ENCODE peak calls at places on chromosomes 2 and 18, in eight cellular contexts. P is NCI-H446, J is GM03348, Z is EL, I is GM10248, U is choroid plexus epithelial cell, H is HS-5, Q is HTR-8/SVneo. L is an unnamed sample.

GRCh38 chr2:61460168-61460567 is 10.7 kb downstream of the USP34 start:
- DNase-seq in J (peak; percentile 68), Z (peak; percentile 79), I (no peak), Q (peak; percentile 34), U (peak; percentile 79), H (peak; percentile 53), P (no peak), L (peak; percentile 79)

GRCh38 chr2:6648656-6649247 is 217.0 kb downstream of the CMPK2 start:
- DNase-seq in U (no peak), Q (no peak), Z (no peak), I (no peak), H (no peak), J (no peak), P (peak; percentile 11), L (no peak)

GRCh38 chr2:38109732-38110181 is 33.8 kb upstream of the CYP1B1 start:
- DNase-seq in I (no peak), P (no peak), Q (no peak), U (no peak), H (no peak), Z (no peak), J (no peak), L (no peak)

GRCh38 chr2:200787351-200788128 is 24.2 kb upstream of the BZW1 start:
- DNase-seq in J (peak; percentile 59), U (peak; percentile 97), Q (peak; percentile 58), Z (peak; percentile 93), I (no peak), P (no peak), H (peak; percentile 91), L (no peak)

GRCh38 chr2:10798783-10799182 is 13.8 kb downstream of the PDIA6 start:
- DNase-seq in Q (no peak), Z (no peak), U (no peak), I (no peak), P (no peak), J (no peak), H (no peak), L (peak; percentile 62)

GRCh38 chr2:238974510-238975166 is 126.8 kb downstream of the TWIST2 start:
- DNase-seq in I (no peak), Q (peak; percentile 67), J (peak; percentile 86), U (peak; percentile 58), P (peak; percentile 55), Z (peak; percentile 92), H (peak; percentile 79), L (peak; percentile 58)

GRCh38 chr2:240840435-240841060 is 20.5 kb upstream of the KIF1A start:
- DNase-seq in H (peak; percentile 16), Z (peak; percentile 66), P (peak; percentile 24), J (peak; percentile 92), I (peak; percentile 62), Q (peak; percentile 85), U (peak; percentile 76), L (peak; percentile 95)

GRCh38 chr2:54680397-54681032 is 42.9 kb upstream of the EML6 start:
- DNase-seq in U (no peak), Z (peak; percentile 17), J (peak; percentile 38), Q (no peak), H (no peak), P (no peak), I (no peak), L (peak; percentile 49)

GRCh38 chr18:50401888-50402287 is 27.0 kb downstream of the SKA1 start:
- DNase-seq in U (peak; percentile 53), Q (no peak), P (no peak), I (no peak), J (peak; percentile 24), H (no peak), Z (peak; percentile 18), L (peak; percentile 81)

GRCh38 chr2:128313076-128313836 is 5.4 kb downstream of the HS6ST1 start:
- DNase-seq in Z (peak; percentile 21), H (no peak), Q (peak; percentile 45), U (no peak), J (peak; percentile 52), P (no peak), I (no peak), L (peak; percentile 83)

GRCh38 chr18:30527226-30527625 is 515.3 kb downstream of the DSC3 start:
- DNase-seq in H (no peak), U (no peak), Z (no peak), I (no peak), Q (no peak), J (no peak), P (no peak), L (no peak)

GRCh38 chr2:126700677-126701076 is 44.7 kb downstream of the GYPC start:
- DNase-seq in H (no peak), J (no peak), Z (peak; percentile 17), P (no peak), Q (no peak), U (peak; percentile 74), I (no peak), L (peak; percentile 32)

L was measured in islet precursor cell.